ENCODE peak calls at places on chromosomes 4 and X, in five cellular contexts. S is stimulated activated CD8-positive, alpha-beta memory T cell treated with anti-CD3 and anti-CD28 coated beads, Interleukin-7, amount 100 ng/mL, for 24 hours; W is glutamatergic neuron; B is CD4-positive, alpha-beta memory T cell; D is mesothelial cell of epicardium. I is an unnamed sample.

GRCh38 chr4:78070731-78071282 is 13.7 kb downstream of the FRAS1 start:
- DNase-seq in D (no peak), B (no peak), W (no peak), S (no peak), I (no peak)

GRCh38 chrX:149151805-149152757 is 353.0 kb downstream of the IDS start:
- DNase-seq in S (no peak), D (no peak), B (no peak), W (no peak), I (no peak)

GRCh38 chr4:7554885-7555284 is 120.2 kb upstream of the PSAPL1 start:
- DNase-seq in W (no peak), D (no peak), B (no peak), S (no peak), I (no peak)

GRCh38 chrX:123489011-123489410 is 243.8 kb downstream of the THOC2 start:
- DNase-seq in S (no peak), B (no peak), W (no peak), D (no peak), I (no peak)

GRCh38 chrX:17374619-17375360 is at the start of gene NHS:
- DNase-seq in W (peak), S (no peak), B (no peak), D (peak), I (no peak)

GRCh38 chr4:88661724-88662123 is 35.9 kb downstream of the NAP1L5 start:
- DNase-seq in D (no peak), S (no peak), W (no peak), B (no peak), I (peak)

GRCh38 chrX:13307041-13307440 is 12.8 kb downstream of the ATXN3L start:
- DNase-seq in W (no peak), S (no peak), B (no peak), D (no peak), I (no peak)

GRCh38 chr4:1511441-1512041 is 105.3 kb upstream of the NKX1-1 start:
- DNase-seq in D (no peak), S (no peak), W (no peak), B (no peak), I (no peak)

GRCh38 chr4:43071069-43071468 is 178.6 kb downstream of the GRXCR1 start:
- DNase-seq in B (no peak), W (no peak), S (no peak), D (no peak), I (no peak)

I was measured in HS-5.